ENCODE peak calls at places on chromosomes 13 and 19, in six cellular contexts. R is uterus; A is AG04450; J is CD8-positive, alpha-beta T cell; T is GM12865; N is ovary. O is an unnamed sample.

GRCh38 chr19:46413262-46414031 is at the start of gene CCDC8:
- DNase-seq in J (no peak), T (no peak), N (peak; percentile 96), R (peak; percentile 95), A (peak; percentile 87), O (no peak)

GRCh38 chr19:38917921-38918491 is 6.0 kb upstream of the CCER2 start:
- DNase-seq in T (no peak), A (no peak), R (no peak), N (peak; percentile 36), J (no peak), O (peak; percentile 24)

GRCh38 chr13:84645196-84646071 is 763.2 kb upstream of the SLITRK1 start:
- DNase-seq in A (peak; percentile 26), J (no peak), T (no peak), N (no peak), R (no peak), O (no peak)

GRCh38 chr13:113184568-113185440 is 23.7 kb downstream of the PCID2 start:
- DNase-seq in T (no peak), J (peak; percentile 54), A (no peak), R (no peak), N (no peak), O (no peak)

GRCh38 chr19:44817725-44818469 is 9.0 kb downstream of the BCAM start:
- DNase-seq in N (no peak), A (no peak), T (no peak), J (no peak), R (no peak), O (peak; percentile 66)

GRCh38 chr19:51294211-51294976 is 17.1 kb upstream of the IGLON5 start:
- DNase-seq in T (no peak), N (no peak), R (no peak), J (no peak), A (no peak), O (no peak)

GRCh38 chr13:21336609-21337008 is 122.5 kb downstream of the ZDHHC20 start:
- DNase-seq in R (no peak), J (no peak), A (no peak), T (no peak), N (no peak), O (no peak)

GRCh38 chr19:56217039-56217949 is 15.2 kb downstream of the ZSCAN5C start:
- DNase-seq in R (no peak), A (no peak), T (no peak), N (peak; percentile 38), J (no peak), O (no peak)

GRCh38 chr13:40434516-40435397 is 231.7 kb downstream of the FOXO1 start:
- DNase-seq in R (no peak), T (peak; percentile 50), A (no peak), N (no peak), J (no peak), O (no peak)

GRCh38 chr19:4456566-4456842 is 1.1 kb downstream of the UBXN6 start:
- DNase-seq in T (no peak), N (no peak), A (no peak), R (no peak), J (no peak), O (no peak)

GRCh38 chr13:112457485-112457884 is 81.3 kb downstream of the SPACA7 start:
- DNase-seq in A (no peak), N (no peak), J (no peak), T (no peak), R (no peak), O (peak; percentile 35)

GRCh38 chr13:110070511-110071120 is 236.3 kb downstream of the COL4A1 start:
- DNase-seq in T (no peak), J (no peak), R (no peak), A (peak; percentile 24), N (no peak), O (no peak)

GRCh38 chr19:56119585-56119978 is 1.5 kb downstream of the ZNF787 start:
- DNase-seq in J (no peak), T (no peak), R (no peak), N (no peak), A (no peak), O (peak; percentile 65)

GRCh38 chr13:98199480-98199879 is 22.4 kb upstream of the RNF113B start:
- DNase-seq in T (no peak), N (no peak), A (no peak), R (no peak), J (no peak), O (no peak)

GRCh38 chr13:95523598-95523997 is 28.9 kb upstream of the CLDN10 start:
- DNase-seq in J (no peak), A (no peak), R (no peak), N (no peak), T (no peak), O (no peak)

GRCh38 chr13:111233080-111233479 is 87.4 kb upstream of the TEX29 start:
- DNase-seq in T (no peak), A (no peak), N (no peak), R (no peak), J (no peak), O (no peak)

GRCh38 chr13:51913421-51914136 is 51.8 kb downstream of the CCDC70 start:
- DNase-seq in T (no peak), N (no peak), R (no peak), J (no peak), A (no peak), O (no peak)

GRCh38 chr13:27170521-27171243 is 929 bp downstream of the USP12 start:
- DNase-seq in A (no peak), T (no peak), R (peak; percentile 46), J (peak; percentile 32), N (peak; percentile 68), O (peak; percentile 52)

GRCh38 chr13:25171517-25172302 is at the start of gene AMER2:
- DNase-seq in R (peak; percentile 24), A (no peak), T (peak; percentile 22), N (peak; percentile 42), J (no peak), O (peak; percentile 29)

GRCh38 chr19:2546128-2547032 is 70.5 kb downstream of the GADD45B start:
- DNase-seq in A (no peak), J (no peak), R (peak; percentile 60), N (peak; percentile 61), T (no peak), O (peak; percentile 96)

GRCh38 chr19:2542341-2543069 is 66.6 kb downstream of the GADD45B start:
- DNase-seq in R (no peak), N (no peak), A (no peak), T (peak; percentile 56), J (no peak), O (no peak)

GRCh38 chr19:2544576-2545415 is 68.9 kb downstream of the GADD45B start:
- DNase-seq in N (peak; percentile 46), J (no peak), R (no peak), T (peak; percentile 44), A (no peak), O (peak; percentile 21)

GRCh38 chr19:2540646-2541454 is 64.9 kb downstream of the GADD45B start:
- DNase-seq in J (no peak), T (no peak), A (peak; percentile 95), N (peak; percentile 91), R (peak; percentile 86), O (peak; percentile 93)

GRCh38 chr19:2543463-2544442 is 67.8 kb downstream of the GADD45B start:
- DNase-seq in J (peak; percentile 73), T (peak; percentile 78), R (peak; percentile 91), N (peak; percentile 94), A (peak; percentile 93), O (peak; percentile 92)
- TF ChIP-seq CTCF in J (no peak), T (no peak), R (peak; percentile 32), N (no peak), A (peak; percentile 38), O (no peak)

GRCh38 chr13:64413529-64413928 is 2816.6 kb downstream of the PCDH9 start:
- DNase-seq in J (no peak), A (no peak), N (no peak), R (no peak), T (no peak), O (no peak)
- TF ChIP-seq CTCF in J (no peak), A (no peak), N (no peak), R (no peak), T (no peak), O (no peak)

DNA sequence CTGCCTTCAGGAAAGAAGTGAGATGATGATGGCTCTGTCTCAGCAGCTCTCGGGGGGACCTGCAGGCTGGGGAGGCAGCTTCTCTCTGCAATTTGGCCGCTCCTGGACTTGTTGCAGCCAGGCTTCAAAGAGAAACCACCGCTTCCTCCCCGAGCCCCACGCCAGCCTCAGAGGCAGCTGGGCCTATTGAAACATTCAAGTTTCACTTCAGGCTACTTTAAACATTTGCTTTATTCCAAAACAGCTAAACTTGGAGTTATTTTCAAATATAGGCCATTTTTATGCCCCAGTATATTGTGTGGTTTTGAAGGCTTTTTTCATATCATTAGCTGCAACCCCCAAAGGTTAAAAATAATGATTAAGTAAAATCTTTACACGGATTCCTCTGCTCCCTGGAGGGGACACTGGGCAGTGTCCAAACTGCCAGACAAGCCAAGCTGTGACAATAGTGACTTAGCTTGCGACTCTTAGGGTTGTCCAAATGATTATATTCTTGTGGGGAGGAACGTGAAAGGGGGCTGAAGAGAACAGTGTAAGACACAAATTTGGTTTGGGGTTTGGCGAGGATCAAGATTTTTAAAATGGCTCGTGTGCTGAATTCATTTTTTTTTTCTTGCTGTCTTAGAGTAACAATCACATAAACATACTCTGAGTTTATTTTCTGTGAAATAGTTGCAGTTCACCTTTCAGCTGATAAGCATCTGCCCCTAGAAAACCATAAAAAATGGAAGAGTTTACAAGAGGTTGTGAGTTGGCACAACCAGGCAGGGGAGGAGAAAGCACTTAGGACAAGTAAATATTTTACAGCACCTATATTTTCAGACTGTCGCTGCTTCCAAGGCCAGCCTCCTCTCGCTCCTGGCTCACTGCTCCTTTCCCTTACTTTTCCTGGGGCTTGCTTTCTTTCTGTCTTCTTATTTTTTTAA is 330.6 kb downstream of the DLEU7 start:
- DNase-seq in A (no peak), J (peak; percentile 51), N (peak; percentile 61), R (peak; percentile 54), T (peak; percentile 79), O (peak; percentile 63)
- TF ChIP-seq CTCF in A (no peak), J (no peak), N (no peak), R (peak; percentile 2), T (no peak), O (peak; percentile 15)

GRCh38 chr19:40233811-40234389 is 7.4 kb upstream of the CCNP start:
- DNase-seq in J (no peak), R (no peak), N (no peak), T (no peak), A (no peak), O (no peak)

GRCh38 chr19:40234429-40235237 is 8.1 kb upstream of the CCNP start:
- DNase-seq in R (no peak), T (no peak), J (no peak), A (no peak), N (no peak), O (no peak)

GRCh38 chr19:40236366-40236765 is 9.9 kb upstream of the CCNP start:
- DNase-seq in R (no peak), J (no peak), T (no peak), A (no peak), N (no peak), O (no peak)

GRCh38 chr19:40236026-40236355 is 9.5 kb upstream of the CCNP start:
- DNase-seq in N (no peak), T (no peak), R (no peak), J (no peak), A (no peak), O (no peak)

GRCh38 chr19:40235238-40236025 is 8.9 kb upstream of the CCNP start:
- DNase-seq in N (no peak), J (no peak), A (no peak), R (no peak), T (no peak), O (peak; percentile 48)
- TF ChIP-seq CTCF in N (no peak), J (no peak), A (no peak), R (no peak), T (peak; percentile 16), O (no peak)

O was measured in right lobe of liver.